ENCODE peak calls at places on chromosome 7, in ten cellular contexts. R is CD8-positive, alpha-beta T cell; D is left ventricle myocardium inferior; C is transverse colon; J is CD8-positive, alpha-beta memory T cell; P is PC-9; G is fibroblast of lung; V is esophagus squamous epithelium; W is substantia nigra; Z is GM23248. Q is an unnamed sample.

GRCh38 chr7:70712942-70713341 is 419.0 kb upstream of the GALNT17 start:
- DNase-seq in J (no peak), P (no peak), D (no peak), G (no peak), R (no peak), C (peak; percentile 31), W (no peak), Z (no peak), V (no peak), Q (no peak)

GRCh38 chr7:157514746-157515145 is 177.9 kb downstream of the DNAJB6 start:
- DNase-seq in G (no peak), J (no peak), W (no peak), D (no peak), C (no peak), R (no peak), Z (no peak), P (no peak), V (no peak), Q (no peak)

GRCh38 chr7:47453093-47454056 is 128.5 kb downstream of the TNS3 start:
- DNase-seq in P (peak; percentile 99), V (no peak), C (peak; percentile 65), W (peak; percentile 30), G (peak; percentile 90), Z (peak; percentile 96), R (no peak), D (peak; percentile 62), J (no peak), Q (peak; percentile 87)

GRCh38 chr7:116455009-116455408 is 44.5 kb upstream of the CAV2 start:
- DNase-seq in W (no peak), J (no peak), R (no peak), D (no peak), P (no peak), G (peak; percentile 77), C (no peak), V (no peak), Z (peak; percentile 90), Q (no peak)

GRCh38 chr7:149302865-149303264 is 40.9 kb downstream of the ZNF783 start:
- DNase-seq in J (no peak), P (no peak), C (no peak), D (no peak), V (no peak), W (no peak), R (no peak), G (no peak), Z (no peak), Q (no peak)

GRCh38 chr7:96284838-96285237 is 37.1 kb downstream of the SLC25A13 start:
- DNase-seq in W (no peak), R (no peak), Z (peak; percentile 13), G (no peak), J (no peak), C (no peak), D (no peak), V (no peak), P (no peak), Q (no peak)

GRCh38 chr7:148191391-148192076 is 399.0 kb upstream of the C7orf33 start:
- DNase-seq in R (no peak), W (no peak), G (no peak), P (no peak), V (no peak), D (no peak), Z (no peak), C (no peak), J (no peak), Q (no peak)

GRCh38 chr7:17939670-17940301 is 508 bp downstream of the SNX13 start:
- DNase-seq in P (peak; percentile 55), J (peak; percentile 34), G (peak; percentile 35), C (peak; percentile 63), R (peak; percentile 22), W (peak; percentile 75), Z (peak; percentile 80), V (no peak), D (peak; percentile 35), Q (peak; percentile 34)

GRCh38 chr7:29194206-29194593 is 375 bp upstream of the CHN2 start:
- DNase-seq in P (no peak), J (no peak), Z (peak; percentile 10), W (no peak), V (no peak), C (peak; percentile 22), R (no peak), G (peak; percentile 5), D (peak; percentile 15), Q (peak; percentile 16)

GRCh38 chr7:142357953-142358520 is 100.2 kb upstream of the PRSS58 start:
- DNase-seq in D (no peak), P (peak; percentile 75), R (no peak), W (peak; percentile 50), C (peak; percentile 35), G (peak; percentile 70), J (no peak), V (no peak), Z (peak; percentile 76), Q (peak; percentile 26)

GRCh38 chr7:50329775-50330174 is 25.3 kb downstream of the IKZF1 start:
- DNase-seq in J (no peak), V (no peak), D (no peak), P (no peak), C (peak; percentile 50), G (no peak), Z (no peak), R (no peak), W (no peak), Q (no peak)

GRCh38 chr7:136869991-136870798 is 1.7 kb downstream of the CHRM2 start:
- DNase-seq in C (no peak), D (peak; percentile 36), J (no peak), G (peak; percentile 47), V (no peak), Z (peak; percentile 46), W (no peak), P (no peak), R (no peak), Q (peak; percentile 11)
- H3K27ac ChIP-seq in C (peak overlapping the region; percentile 86), D (peak overlapping the region; percentile 83), J (no peak overlapping the region), G (no peak overlapping the region), V (no peak overlapping the region), Z (no peak overlapping the region), W (no peak overlapping the region), P (no peak overlapping the region), R (no peak overlapping the region), Q (no peak overlapping the region)

GRCh38 chr7:23490357-23491131 is 20.3 kb upstream of the IGF2BP3 start:
- DNase-seq in W (peak; percentile 50), G (peak; percentile 25), Z (peak; percentile 59), J (peak; percentile 39), C (peak; percentile 38), V (no peak), R (peak; percentile 39), P (no peak), D (peak; percentile 50), Q (peak; percentile 38)
- H3K27ac ChIP-seq in W (no peak overlapping the region), G (peak overlapping the region; percentile 43), Z (peak overlapping the region; percentile 57), J (peak overlapping the region; percentile 47), C (peak overlapping the region; percentile 53), V (peak overlapping the region; percentile 65), R (peak overlapping the region; percentile 35), P (no peak overlapping the region), D (peak overlapping the region; percentile 60), Q (no peak overlapping the region)

GRCh38 chr7:41698114-41698513 is 4.8 kb downstream of the INHBA start:
- DNase-seq in V (no peak), W (no peak), P (no peak), D (no peak), R (no peak), Z (no peak), C (no peak), G (no peak), J (no peak), Q (no peak)
- H3K27ac ChIP-seq in V (no peak overlapping the region), W (no peak overlapping the region), P (no peak overlapping the region), D (no peak overlapping the region), R (no peak overlapping the region), Z (peak overlapping the region; percentile 44), C (peak overlapping the region; percentile 9), G (peak overlapping the region; percentile 88), J (no peak overlapping the region), Q (no peak overlapping the region)

DNA sequence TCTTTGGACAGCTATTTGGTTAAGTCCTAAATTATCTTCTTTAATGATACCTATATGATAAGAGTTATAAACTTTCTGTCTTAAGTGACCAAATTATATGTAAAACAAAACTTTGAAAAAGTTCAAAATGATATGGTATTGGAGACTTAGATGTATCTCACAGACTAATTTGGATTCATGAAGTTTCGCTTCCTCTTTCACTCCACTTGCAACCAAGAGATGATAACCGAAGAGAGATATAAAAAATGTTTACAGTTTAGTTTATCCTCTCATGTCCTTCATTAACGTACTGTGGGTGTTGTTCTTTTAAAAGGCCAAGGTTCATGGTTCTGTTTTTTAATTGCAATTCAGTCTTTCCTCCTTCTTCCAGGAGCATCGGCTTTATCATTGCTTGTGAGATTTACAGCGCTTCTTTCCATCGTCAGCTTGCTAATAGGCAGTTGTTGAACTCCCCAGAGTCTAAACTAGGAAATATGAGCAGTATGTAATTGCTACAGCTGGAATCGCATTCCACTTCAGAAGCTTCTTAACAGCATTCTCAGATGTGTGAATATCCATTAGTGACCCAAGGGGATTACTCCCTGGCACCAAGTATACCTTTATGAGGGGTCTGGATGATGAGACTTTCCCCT is 75.9 kb upstream of the HGF start:
- DNase-seq in J (no peak), G (no peak), V (no peak), P (no peak), R (no peak), W (no peak), D (no peak), Z (peak; percentile 50), C (no peak), Q (no peak)
- H3K27ac ChIP-seq in J (no peak overlapping the region), G (no peak overlapping the region), V (no peak overlapping the region), P (no peak overlapping the region), R (no peak overlapping the region), W (peak overlapping the region; percentile 62), D (peak overlapping the region; percentile 39), Z (peak overlapping the region; percentile 43), C (peak overlapping the region; percentile 14), Q (no peak overlapping the region)

GRCh38 chr7:5630670-5631069 is 150.8 kb downstream of the RNF216 start:
- DNase-seq in V (no peak), C (no peak), P (no peak), Z (peak; percentile 77), R (no peak), G (no peak), J (peak; percentile 29), W (no peak), D (no peak), Q (peak; percentile 54)
- H3K27ac ChIP-seq in V (peak overlapping the region; percentile 38), C (peak overlapping the region; percentile 24), P (peak overlapping the region; percentile 37), Z (peak overlapping the region; percentile 92), R (no peak overlapping the region), G (peak overlapping the region; percentile 41), J (no peak overlapping the region), W (peak overlapping the region; percentile 8), D (no peak overlapping the region), Q (peak overlapping the region; percentile 91)

GRCh38 chr7:84704380-84704779 is 482.5 kb downstream of the SEMA3D start:
- DNase-seq in C (no peak), W (no peak), V (no peak), R (no peak), Z (no peak), J (no peak), G (no peak), P (no peak), D (no peak), Q (no peak)
- H3K27ac ChIP-seq in C (no peak overlapping the region), W (no peak overlapping the region), V (peak overlapping the region; percentile 62), R (no peak overlapping the region), Z (no peak overlapping the region), J (no peak overlapping the region), G (no peak overlapping the region), P (no peak overlapping the region), D (no peak overlapping the region), Q (no peak overlapping the region)

GRCh38 chr7:120966961-120967360 is 16.4 kb downstream of the ING3 start:
- DNase-seq in Z (no peak), J (no peak), V (no peak), R (no peak), W (no peak), P (no peak), G (no peak), D (no peak), C (no peak), Q (no peak)
- H3K27ac ChIP-seq in Z (no peak overlapping the region), J (no peak overlapping the region), V (no peak overlapping the region), R (no peak overlapping the region), W (no peak overlapping the region), P (no peak overlapping the region), G (no peak overlapping the region), D (no peak overlapping the region), C (no peak overlapping the region), Q (no peak overlapping the region)

GRCh38 chr7:22730921-22731654 is 4.1 kb downstream of the IL6 start:
- DNase-seq in V (no peak), D (no peak), G (peak; percentile 89), W (no peak), R (no peak), Z (peak; percentile 88), P (peak; percentile 98), J (no peak), C (no peak), Q (no peak)
- H3K27ac ChIP-seq in V (no peak overlapping the region), D (no peak overlapping the region), G (peak overlapping the region; percentile 55), W (no peak overlapping the region), R (no peak overlapping the region), Z (peak overlapping the region; percentile 56), P (peak overlapping the region; percentile 30), J (no peak overlapping the region), C (no peak overlapping the region), Q (no peak overlapping the region)